ENCODE peak calls at places on chromosomes 6 and 20, in ten cellular contexts. One of them, this sample, is unnamed.

GRCh38 chr6:47655719-47656595 is 42.4 kb upstream of the ADGRF4 start:
- DNase-seq in endodermal cell: peak; percentile 97
- DNase-seq in adrenal gland: no peak
- DNase-seq in HFF-Myc: peak; percentile 26
- DNase-seq in GM23338: peak; percentile 59
- DNase-seq in naive thymus-derived CD4-positive, alpha-beta T cell: peak; percentile 42
- DNase-seq in mammary epithelial cell: peak; percentile 87
- DNase-seq in CD4-positive, CD25-positive, alpha-beta regulatory T cell: no peak
- DNase-seq in bronchial epithelial cell: peak; percentile 94
- DNase-seq in coronary artery: no peak
- DNase-seq in this sample: no peak

GRCh38 chr6:85273870-85274269 is 176.0 kb upstream of the NT5E start:
- DNase-seq in endodermal cell: no peak
- DNase-seq in adrenal gland: no peak
- DNase-seq in HFF-Myc: no peak
- DNase-seq in GM23338: no peak
- DNase-seq in naive thymus-derived CD4-positive, alpha-beta T cell: no peak
- DNase-seq in mammary epithelial cell: peak; percentile 2
- DNase-seq in CD4-positive, CD25-positive, alpha-beta regulatory T cell: no peak
- DNase-seq in bronchial epithelial cell: peak; percentile 24
- DNase-seq in coronary artery: no peak
- DNase-seq in this sample: no peak

GRCh38 chr6:10999994-11000393 is 44.1 kb downstream of the ELOVL2 start:
- DNase-seq in endodermal cell: no peak
- DNase-seq in adrenal gland: no peak
- DNase-seq in HFF-Myc: no peak
- DNase-seq in GM23338: no peak
- DNase-seq in naive thymus-derived CD4-positive, alpha-beta T cell: no peak
- DNase-seq in mammary epithelial cell: no peak
- DNase-seq in CD4-positive, CD25-positive, alpha-beta regulatory T cell: no peak
- DNase-seq in bronchial epithelial cell: no peak
- DNase-seq in coronary artery: no peak
- DNase-seq in this sample: no peak

GRCh38 chr6:3977875-3978711 is 100.8 kb downstream of the FAM217A start:
- DNase-seq in endodermal cell: peak; percentile 84
- DNase-seq in adrenal gland: peak; percentile 16
- DNase-seq in HFF-Myc: peak; percentile 88
- DNase-seq in GM23338: peak; percentile 78
- DNase-seq in naive thymus-derived CD4-positive, alpha-beta T cell: peak; percentile 23
- DNase-seq in mammary epithelial cell: peak; percentile 56
- DNase-seq in CD4-positive, CD25-positive, alpha-beta regulatory T cell: peak; percentile 55
- DNase-seq in bronchial epithelial cell: peak; percentile 56
- DNase-seq in coronary artery: no peak
- DNase-seq in this sample: peak; percentile 28

GRCh38 chr6:79077680-79078056 is 386 bp downstream of the PHIP start:
- DNase-seq in endodermal cell: no peak
- DNase-seq in adrenal gland: no peak
- DNase-seq in HFF-Myc: no peak
- DNase-seq in GM23338: no peak
- DNase-seq in naive thymus-derived CD4-positive, alpha-beta T cell: no peak
- DNase-seq in mammary epithelial cell: no peak
- DNase-seq in CD4-positive, CD25-positive, alpha-beta regulatory T cell: no peak
- DNase-seq in bronchial epithelial cell: no peak
- DNase-seq in coronary artery: no peak
- DNase-seq in this sample: no peak

GRCh38 chr6:66183982-66184555 is 477.0 kb upstream of the EYS start:
- DNase-seq in endodermal cell: no peak
- DNase-seq in adrenal gland: no peak
- DNase-seq in HFF-Myc: no peak
- DNase-seq in GM23338: no peak
- DNase-seq in naive thymus-derived CD4-positive, alpha-beta T cell: no peak
- DNase-seq in mammary epithelial cell: no peak
- DNase-seq in CD4-positive, CD25-positive, alpha-beta regulatory T cell: no peak
- DNase-seq in bronchial epithelial cell: no peak
- DNase-seq in coronary artery: no peak
- DNase-seq in this sample: no peak

GRCh38 chr6:71727632-71728294 is 158.6 kb upstream of the RIMS1 start:
- DNase-seq in endodermal cell: no peak
- DNase-seq in adrenal gland: no peak
- DNase-seq in HFF-Myc: no peak
- DNase-seq in GM23338: no peak
- DNase-seq in naive thymus-derived CD4-positive, alpha-beta T cell: no peak
- DNase-seq in mammary epithelial cell: no peak
- DNase-seq in CD4-positive, CD25-positive, alpha-beta regulatory T cell: no peak
- DNase-seq in bronchial epithelial cell: no peak
- DNase-seq in coronary artery: no peak
- DNase-seq in this sample: no peak

GRCh38 chr6:131379951-131380350 is 193.1 kb upstream of the ARG1 start:
- DNase-seq in endodermal cell: no peak
- DNase-seq in adrenal gland: no peak
- DNase-seq in HFF-Myc: peak; percentile 52
- DNase-seq in GM23338: no peak
- DNase-seq in naive thymus-derived CD4-positive, alpha-beta T cell: no peak
- DNase-seq in mammary epithelial cell: peak; percentile 56
- DNase-seq in CD4-positive, CD25-positive, alpha-beta regulatory T cell: no peak
- DNase-seq in bronchial epithelial cell: peak; percentile 32
- DNase-seq in coronary artery: no peak
- DNase-seq in this sample: no peak

DNA sequence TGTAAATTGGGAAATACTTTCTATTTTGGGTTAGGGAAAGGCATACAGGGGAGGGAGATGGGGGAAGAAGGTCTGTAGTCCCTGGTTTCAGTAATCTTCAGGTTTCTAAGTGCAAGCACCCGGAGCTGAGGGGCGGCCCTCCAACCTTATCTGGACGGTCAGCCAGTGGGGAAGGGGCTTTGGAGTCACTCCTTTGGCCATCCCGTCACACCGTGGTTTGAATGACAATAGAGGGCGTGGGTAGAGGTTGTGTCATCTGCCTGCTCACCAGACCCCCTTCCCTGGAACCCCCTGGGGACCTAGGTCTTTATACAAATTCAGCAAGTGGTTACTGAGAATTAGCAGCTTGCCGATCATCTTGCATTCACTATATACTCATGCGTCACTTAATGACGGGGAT is 29.0 kb downstream of the STK35 start:
- DNase-seq in endodermal cell: peak; percentile 75
- DNase-seq in adrenal gland: no peak
- DNase-seq in HFF-Myc: no peak
- DNase-seq in GM23338: peak; percentile 34
- DNase-seq in naive thymus-derived CD4-positive, alpha-beta T cell: no peak
- DNase-seq in mammary epithelial cell: no peak
- DNase-seq in CD4-positive, CD25-positive, alpha-beta regulatory T cell: no peak
- DNase-seq in bronchial epithelial cell: no peak
- DNase-seq in coronary artery: no peak
- DNase-seq in this sample: no peak
- H3K4me3 ChIP-seq in endodermal cell: no peak overlapping the region
- H3K4me3 ChIP-seq in adrenal gland: no peak overlapping the region
- H3K4me3 ChIP-seq in HFF-Myc: no peak overlapping the region
- H3K4me3 ChIP-seq in GM23338: no peak overlapping the region
- H3K4me3 ChIP-seq in naive thymus-derived CD4-positive, alpha-beta T cell: no peak overlapping the region
- H3K4me3 ChIP-seq in mammary epithelial cell: no peak overlapping the region
- H3K4me3 ChIP-seq in CD4-positive, CD25-positive, alpha-beta regulatory T cell: no peak overlapping the region
- H3K4me3 ChIP-seq in bronchial epithelial cell: no peak overlapping the region
- H3K4me3 ChIP-seq in coronary artery: no peak overlapping the region
- H3K4me3 ChIP-seq in this sample: no peak overlapping the region

GRCh38 chr6:17729223-17730077 is 22.7 kb upstream of the NUP153 start:
- DNase-seq in endodermal cell: peak; percentile 31
- DNase-seq in adrenal gland: no peak
- DNase-seq in HFF-Myc: no peak
- DNase-seq in GM23338: no peak
- DNase-seq in naive thymus-derived CD4-positive, alpha-beta T cell: no peak
- DNase-seq in mammary epithelial cell: peak; percentile 31
- DNase-seq in CD4-positive, CD25-positive, alpha-beta regulatory T cell: no peak
- DNase-seq in bronchial epithelial cell: peak; percentile 60
- DNase-seq in coronary artery: no peak
- DNase-seq in this sample: no peak

GRCh38 chr6:17724341-17724740 is 17.6 kb upstream of the NUP153 start:
- DNase-seq in endodermal cell: peak; percentile 0
- DNase-seq in adrenal gland: no peak
- DNase-seq in HFF-Myc: no peak
- DNase-seq in GM23338: no peak
- DNase-seq in naive thymus-derived CD4-positive, alpha-beta T cell: no peak
- DNase-seq in mammary epithelial cell: peak; percentile 60
- DNase-seq in CD4-positive, CD25-positive, alpha-beta regulatory T cell: no peak
- DNase-seq in bronchial epithelial cell: peak; percentile 73
- DNase-seq in coronary artery: no peak
- DNase-seq in this sample: no peak

GRCh38 chr6:17728551-17729222 is 22.0 kb upstream of the NUP153 start:
- DNase-seq in endodermal cell: peak; percentile 31
- DNase-seq in adrenal gland: no peak
- DNase-seq in HFF-Myc: no peak
- DNase-seq in GM23338: no peak
- DNase-seq in naive thymus-derived CD4-positive, alpha-beta T cell: no peak
- DNase-seq in mammary epithelial cell: no peak
- DNase-seq in CD4-positive, CD25-positive, alpha-beta regulatory T cell: no peak
- DNase-seq in bronchial epithelial cell: no peak
- DNase-seq in coronary artery: no peak
- DNase-seq in this sample: no peak

GRCh38 chr6:17721671-17722070 is 14.9 kb upstream of the NUP153 start:
- DNase-seq in endodermal cell: peak; percentile 38
- DNase-seq in adrenal gland: no peak
- DNase-seq in HFF-Myc: no peak
- DNase-seq in GM23338: no peak
- DNase-seq in naive thymus-derived CD4-positive, alpha-beta T cell: no peak
- DNase-seq in mammary epithelial cell: no peak
- DNase-seq in CD4-positive, CD25-positive, alpha-beta regulatory T cell: no peak
- DNase-seq in bronchial epithelial cell: no peak
- DNase-seq in coronary artery: no peak
- DNase-seq in this sample: no peak

GRCh38 chr6:17725083-17725482 is 18.4 kb upstream of the NUP153 start:
- DNase-seq in endodermal cell: peak; percentile 90
- DNase-seq in adrenal gland: no peak
- DNase-seq in HFF-Myc: no peak
- DNase-seq in GM23338: peak; percentile 81
- DNase-seq in naive thymus-derived CD4-positive, alpha-beta T cell: no peak
- DNase-seq in mammary epithelial cell: no peak
- DNase-seq in CD4-positive, CD25-positive, alpha-beta regulatory T cell: no peak
- DNase-seq in bronchial epithelial cell: no peak
- DNase-seq in coronary artery: no peak
- DNase-seq in this sample: peak; percentile 66
- H3K4me3 ChIP-seq in endodermal cell: no peak overlapping the region
- H3K4me3 ChIP-seq in adrenal gland: no peak overlapping the region
- H3K4me3 ChIP-seq in HFF-Myc: no peak overlapping the region
- H3K4me3 ChIP-seq in GM23338: no peak overlapping the region
- H3K4me3 ChIP-seq in naive thymus-derived CD4-positive, alpha-beta T cell: no peak overlapping the region
- H3K4me3 ChIP-seq in mammary epithelial cell: no peak overlapping the region
- H3K4me3 ChIP-seq in CD4-positive, CD25-positive, alpha-beta regulatory T cell: no peak overlapping the region
- H3K4me3 ChIP-seq in bronchial epithelial cell: no peak overlapping the region
- H3K4me3 ChIP-seq in coronary artery: no peak overlapping the region
- H3K4me3 ChIP-seq in this sample: peak overlapping the region; percentile 38

GRCh38 chr20:58479666-58480454 is 35.3 kb downstream of the APCDD1L start:
- DNase-seq in endodermal cell: peak; percentile 31
- DNase-seq in adrenal gland: no peak
- DNase-seq in HFF-Myc: no peak
- DNase-seq in GM23338: no peak
- DNase-seq in naive thymus-derived CD4-positive, alpha-beta T cell: no peak
- DNase-seq in mammary epithelial cell: no peak
- DNase-seq in CD4-positive, CD25-positive, alpha-beta regulatory T cell: no peak
- DNase-seq in bronchial epithelial cell: no peak
- DNase-seq in coronary artery: no peak
- DNase-seq in this sample: no peak

GRCh38 chr20:58480455-58481356 is 34.5 kb downstream of the APCDD1L start:
- DNase-seq in endodermal cell: peak; percentile 10
- DNase-seq in adrenal gland: no peak
- DNase-seq in HFF-Myc: no peak
- DNase-seq in GM23338: no peak
- DNase-seq in naive thymus-derived CD4-positive, alpha-beta T cell: no peak
- DNase-seq in mammary epithelial cell: no peak
- DNase-seq in CD4-positive, CD25-positive, alpha-beta regulatory T cell: no peak
- DNase-seq in bronchial epithelial cell: no peak
- DNase-seq in coronary artery: no peak
- DNase-seq in this sample: no peak

GRCh38 chr20:58482416-58482815 is 32.8 kb downstream of the APCDD1L start:
- DNase-seq in endodermal cell: peak; percentile 53
- DNase-seq in adrenal gland: no peak
- DNase-seq in HFF-Myc: peak; percentile 25
- DNase-seq in GM23338: no peak
- DNase-seq in naive thymus-derived CD4-positive, alpha-beta T cell: no peak
- DNase-seq in mammary epithelial cell: no peak
- DNase-seq in CD4-positive, CD25-positive, alpha-beta regulatory T cell: no peak
- DNase-seq in bronchial epithelial cell: no peak
- DNase-seq in coronary artery: no peak
- DNase-seq in this sample: no peak

GRCh38 chr20:58483051-58483450 is 32.1 kb downstream of the APCDD1L start:
- DNase-seq in endodermal cell: peak; percentile 37
- DNase-seq in adrenal gland: no peak
- DNase-seq in HFF-Myc: no peak
- DNase-seq in GM23338: no peak
- DNase-seq in naive thymus-derived CD4-positive, alpha-beta T cell: no peak
- DNase-seq in mammary epithelial cell: no peak
- DNase-seq in CD4-positive, CD25-positive, alpha-beta regulatory T cell: no peak
- DNase-seq in bronchial epithelial cell: no peak
- DNase-seq in coronary artery: no peak
- DNase-seq in this sample: no peak

DNA sequence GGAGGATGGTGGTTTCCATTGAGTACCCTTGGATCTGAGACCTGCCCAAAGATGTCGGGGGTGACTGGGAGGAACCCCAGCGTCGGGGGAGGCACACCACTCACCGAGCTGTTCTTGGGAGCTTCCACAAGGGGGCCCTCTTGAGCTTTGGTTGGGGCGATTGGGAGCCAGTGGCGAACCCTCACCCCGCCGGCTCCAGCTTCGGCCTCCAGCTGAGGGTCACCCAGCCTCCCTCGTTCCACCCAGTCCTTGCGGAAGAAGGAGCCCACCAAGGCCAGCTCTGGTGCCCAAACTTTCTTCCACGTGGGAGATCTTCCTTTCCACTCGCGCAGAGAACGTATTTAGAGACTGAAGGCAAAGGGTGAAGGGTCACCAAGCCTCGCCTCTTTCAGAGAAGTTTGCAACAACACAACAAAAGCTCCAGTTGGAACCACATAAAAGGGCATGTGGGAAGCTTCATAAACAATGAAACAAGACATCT is 33.6 kb downstream of the APCDD1L start:
- DNase-seq in endodermal cell: peak; percentile 92
- DNase-seq in adrenal gland: peak; percentile 41
- DNase-seq in HFF-Myc: no peak
- DNase-seq in GM23338: peak; percentile 91
- DNase-seq in naive thymus-derived CD4-positive, alpha-beta T cell: peak; percentile 49
- DNase-seq in mammary epithelial cell: peak; percentile 29
- DNase-seq in CD4-positive, CD25-positive, alpha-beta regulatory T cell: peak; percentile 23
- DNase-seq in bronchial epithelial cell: peak; percentile 23
- DNase-seq in coronary artery: no peak
- DNase-seq in this sample: no peak
- H3K4me3 ChIP-seq in endodermal cell: no peak overlapping the region
- H3K4me3 ChIP-seq in adrenal gland: no peak overlapping the region
- H3K4me3 ChIP-seq in HFF-Myc: no peak overlapping the region
- H3K4me3 ChIP-seq in GM23338: peak overlapping the region; percentile 15
- H3K4me3 ChIP-seq in naive thymus-derived CD4-positive, alpha-beta T cell: no peak overlapping the region
- H3K4me3 ChIP-seq in mammary epithelial cell: no peak overlapping the region
- H3K4me3 ChIP-seq in CD4-positive, CD25-positive, alpha-beta regulatory T cell: no peak overlapping the region
- H3K4me3 ChIP-seq in bronchial epithelial cell: no peak overlapping the region
- H3K4me3 ChIP-seq in coronary artery: no peak overlapping the region
- H3K4me3 ChIP-seq in this sample: no peak overlapping the region

GRCh38 chr6:154514481-154514880 is 4.0 kb upstream of the CNKSR3 start:
- DNase-seq in endodermal cell: no peak
- DNase-seq in adrenal gland: no peak
- DNase-seq in HFF-Myc: no peak
- DNase-seq in GM23338: no peak
- DNase-seq in naive thymus-derived CD4-positive, alpha-beta T cell: no peak
- DNase-seq in mammary epithelial cell: no peak
- DNase-seq in CD4-positive, CD25-positive, alpha-beta regulatory T cell: no peak
- DNase-seq in bronchial epithelial cell: no peak
- DNase-seq in coronary artery: no peak
- DNase-seq in this sample: no peak

GRCh38 chr6:154518386-154518785 is 7.9 kb upstream of the CNKSR3 start:
- DNase-seq in endodermal cell: no peak
- DNase-seq in adrenal gland: no peak
- DNase-seq in HFF-Myc: no peak
- DNase-seq in GM23338: no peak
- DNase-seq in naive thymus-derived CD4-positive, alpha-beta T cell: no peak
- DNase-seq in mammary epithelial cell: no peak
- DNase-seq in CD4-positive, CD25-positive, alpha-beta regulatory T cell: no peak
- DNase-seq in bronchial epithelial cell: no peak
- DNase-seq in coronary artery: no peak
- DNase-seq in this sample: no peak

GRCh38 chr6:154515808-154516207 is 5.3 kb upstream of the CNKSR3 start:
- DNase-seq in endodermal cell: no peak
- DNase-seq in adrenal gland: no peak
- DNase-seq in HFF-Myc: no peak
- DNase-seq in GM23338: no peak
- DNase-seq in naive thymus-derived CD4-positive, alpha-beta T cell: no peak
- DNase-seq in mammary epithelial cell: no peak
- DNase-seq in CD4-positive, CD25-positive, alpha-beta regulatory T cell: no peak
- DNase-seq in bronchial epithelial cell: no peak
- DNase-seq in coronary artery: no peak
- DNase-seq in this sample: no peak

GRCh38 chr6:154513601-154514320 is 3.3 kb upstream of the CNKSR3 start:
- DNase-seq in endodermal cell: no peak
- DNase-seq in adrenal gland: no peak
- DNase-seq in HFF-Myc: no peak
- DNase-seq in GM23338: no peak
- DNase-seq in naive thymus-derived CD4-positive, alpha-beta T cell: no peak
- DNase-seq in mammary epithelial cell: no peak
- DNase-seq in CD4-positive, CD25-positive, alpha-beta regulatory T cell: no peak
- DNase-seq in bronchial epithelial cell: no peak
- DNase-seq in coronary artery: no peak
- DNase-seq in this sample: no peak

DNA sequence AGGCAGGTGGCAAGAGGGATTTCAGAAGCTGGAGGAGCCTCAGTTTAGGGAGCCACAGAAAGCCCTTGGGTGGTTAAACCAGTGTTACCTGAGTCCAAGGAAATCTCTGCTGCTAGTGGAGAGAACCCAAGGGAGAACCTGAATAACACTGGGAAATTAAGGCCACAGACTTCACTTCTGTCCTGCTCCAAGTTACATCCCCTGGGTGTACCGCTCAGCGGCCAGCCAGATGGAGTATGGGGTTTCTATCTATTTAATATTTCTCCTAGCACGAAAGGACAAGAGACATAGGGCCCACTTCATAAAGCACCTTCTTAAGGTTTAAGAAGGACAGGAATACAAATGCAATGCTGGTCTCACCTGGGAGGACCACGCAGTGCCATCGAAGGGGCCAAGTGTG is 5.8 kb upstream of the CNKSR3 start:
- DNase-seq in endodermal cell: no peak
- DNase-seq in adrenal gland: no peak
- DNase-seq in HFF-Myc: no peak
- DNase-seq in GM23338: no peak
- DNase-seq in naive thymus-derived CD4-positive, alpha-beta T cell: no peak
- DNase-seq in mammary epithelial cell: no peak
- DNase-seq in CD4-positive, CD25-positive, alpha-beta regulatory T cell: no peak
- DNase-seq in bronchial epithelial cell: no peak
- DNase-seq in coronary artery: no peak
- DNase-seq in this sample: no peak
- H3K4me3 ChIP-seq in endodermal cell: no peak overlapping the region
- H3K4me3 ChIP-seq in adrenal gland: no peak overlapping the region
- H3K4me3 ChIP-seq in HFF-Myc: no peak overlapping the region
- H3K4me3 ChIP-seq in GM23338: no peak overlapping the region
- H3K4me3 ChIP-seq in naive thymus-derived CD4-positive, alpha-beta T cell: no peak overlapping the region
- H3K4me3 ChIP-seq in mammary epithelial cell: no peak overlapping the region
- H3K4me3 ChIP-seq in CD4-positive, CD25-positive, alpha-beta regulatory T cell: no peak overlapping the region
- H3K4me3 ChIP-seq in bronchial epithelial cell: no peak overlapping the region
- H3K4me3 ChIP-seq in coronary artery: peak overlapping the region; percentile 34
- H3K4me3 ChIP-seq in this sample: no peak overlapping the region

This sample was measured in SK-N-MC.